ENCODE peak calls at places on chromosomes 11 and 22, in eight cellular contexts. O is CD8-positive, alpha-beta memory T cell; V is NCI-H2081; D is hypothalamus; Y is HT1080; P is head of caudate nucleus; N is activated T-cell treated with anti-CD3 and anti-CD28 coated beads, Interleukin-2, amount 50 U/mL, for 48 hours; E is hepatic stellate cell. J is an unnamed sample.

GRCh38 chr11:1206391-1207271 is 16.2 kb upstream of the MUC5B start:
- DNase-seq in Y (no peak), P (no peak), V (no peak), D (no peak), N (no peak), O (no peak), E (no peak), J (no peak)

GRCh38 chr11:108913204-108913603 is 248.3 kb downstream of the DDX10 start:
- DNase-seq in D (no peak), Y (no peak), N (no peak), O (no peak), E (no peak), P (no peak), V (no peak), J (no peak)

GRCh38 chr22:27851974-27852713 is 50.6 kb upstream of the MN1 start:
- DNase-seq in P (no peak), N (no peak), E (no peak), V (peak), Y (no peak), O (no peak), D (no peak), J (no peak)

GRCh38 chr22:48299124-48299523 is 1528.5 kb downstream of the BRD1 start:
- DNase-seq in P (no peak), V (no peak), N (no peak), Y (no peak), D (no peak), E (no peak), O (no peak), J (no peak)

GRCh38 chr22:27195104-27195503 is 537.7 kb downstream of the MIAT start:
- DNase-seq in N (no peak), O (no peak), D (no peak), E (no peak), V (peak), Y (no peak), P (peak), J (no peak)

GRCh38 chr11:73461844-73462435 is 85.7 kb downstream of the RELT start:
- DNase-seq in N (no peak), D (no peak), V (no peak), Y (no peak), P (no peak), O (no peak), E (no peak), J (no peak)

GRCh38 chr11:38952698-38953097 is 2354.7 kb upstream of the RAG2 start:
- DNase-seq in O (no peak), N (no peak), D (no peak), E (no peak), Y (no peak), P (no peak), V (no peak), J (no peak)

GRCh38 chr11:99316761-99317475 is 296.2 kb downstream of the CNTN5 start:
- DNase-seq in E (no peak), P (no peak), N (no peak), D (no peak), O (no peak), V (peak), Y (no peak), J (no peak)

GRCh38 chr22:39520874-39521857 is 804 bp downstream of the ATF4 start:
- DNase-seq in E (peak), P (peak), N (peak), Y (peak), V (peak), O (peak), D (peak), J (peak)

GRCh38 chr11:36436589-36436988 is 73.5 kb downstream of the TRAF6 start:
- DNase-seq in V (no peak), N (no peak), O (no peak), P (no peak), E (no peak), Y (no peak), D (no peak), J (no peak)

GRCh38 chr11:107719557-107720304 is 7.9 kb upstream of the SLN start:
- DNase-seq in N (no peak), P (no peak), V (no peak), Y (no peak), E (no peak), O (no peak), D (no peak), J (no peak)

GRCh38 chr11:65915101-65915820 is 3.6 kb downstream of the C11orf68 start:
- DNase-seq in D (no peak), O (no peak), V (no peak), E (no peak), N (no peak), P (no peak), Y (no peak), J (no peak)

GRCh38 chr22:35838849-35839646 is 121.4 kb downstream of the APOL5 start:
- DNase-seq in E (peak), V (no peak), D (no peak), N (no peak), P (peak), Y (peak), O (no peak), J (no peak)

GRCh38 chr11:507727-508515 is 879 bp upstream of the RNH1 start:
- DNase-seq in P (no peak), N (no peak), V (no peak), O (no peak), E (no peak), D (no peak), Y (no peak), J (no peak)

GRCh38 chr22:28893810-28894209 is 10.4 kb downstream of the ZNRF3 start:
- DNase-seq in V (no peak), E (no peak), P (no peak), O (no peak), D (no peak), N (no peak), Y (no peak), J (no peak)

GRCh38 chr11:36510567-36511020 is 522 bp upstream of the TRAF6 start:
- DNase-seq in N (no peak), D (no peak), V (no peak), Y (peak), O (no peak), E (peak), P (no peak), J (no peak)

GRCh38 chr11:45158210-45158644 is 11.8 kb downstream of the PRDM11 start:
- DNase-seq in N (no peak), D (no peak), Y (no peak), V (no peak), P (no peak), O (no peak), E (no peak), J (no peak)

GRCh38 chr22:49994361-49995058 is 18.1 kb downstream of the IL17REL start:
- DNase-seq in P (no peak), D (no peak), V (no peak), N (peak), O (no peak), Y (no peak), E (no peak), J (no peak)

GRCh38 chr11:129589190-129589589 is 213.5 kb downstream of the BARX2 start:
- DNase-seq in P (no peak), V (no peak), N (no peak), O (no peak), D (no peak), E (no peak), Y (no peak), J (no peak)

GRCh38 chr11:126630488-126630887 is 275.0 kb downstream of the ST3GAL4 start:
- DNase-seq in E (no peak), N (no peak), Y (no peak), V (no peak), P (no peak), O (no peak), D (no peak), J (no peak)

J was measured in C1 segment of cervical spinal cord.